ENCODE peak calls at places on chromosomes 4 and X, in six cellular contexts. P is H1, E is A549, D is HepG2, M is K562, X is GM12878. T is an unnamed sample.

GRCh38 chr4:93835929-93836328 is 7.4 kb downstream of the ATOH1 start:
- DNase-seq in P (no peak), E (no peak), D (no peak), M (no peak), X (no peak), T (no peak)

GRCh38 chr4:165308606-165309005 is 18.9 kb upstream of the MSMO1 start:
- DNase-seq in P (no peak), E (no peak), D (no peak), M (no peak), X (no peak), T (no peak)

GRCh38 chrX:10048695-10049094 is 81.5 kb downstream of the CLDN34 start:
- DNase-seq in P (no peak), E (no peak), D (no peak), M (no peak), X (no peak), T (no peak)

GRCh38 chr4:67048530-67048929 is 496.8 kb downstream of the CENPC start:
- DNase-seq in P (no peak), E (no peak), D (no peak), M (no peak), X (no peak), T (no peak)

GRCh38 chr4:163707873-163708272 is 213.4 kb downstream of the TMA16 start:
- DNase-seq in P (no peak), E (no peak), D (no peak), M (no peak), X (no peak), T (no peak)

GRCh38 chr4:67152976-67153375 is 392.3 kb downstream of the CENPC start:
- DNase-seq in P (no peak), E (no peak), D (no peak), M (no peak), X (no peak), T (no peak)

GRCh38 chrX:109312757-109313156 is 169.1 kb downstream of the GUCY2F start:
- DNase-seq in P (no peak), E (no peak), D (no peak), M (no peak), X (no peak), T (no peak)

GRCh38 chrX:17032351-17032750 is 85.9 kb downstream of the REPS2 start:
- DNase-seq in P (no peak), E (peak; percentile 7), D (no peak), M (no peak), X (no peak), T (no peak)

GRCh38 chrX:104324871-104325585 is 70.3 kb upstream of the ESX1 start:
- DNase-seq in P (no peak), E (no peak), D (no peak), M (no peak), X (no peak), T (no peak)

GRCh38 chr4:120481711-120482110 is 415.1 kb upstream of the MAD2L1 start:
- DNase-seq in P (no peak), E (no peak), D (no peak), M (no peak), X (no peak), T (no peak)

GRCh38 chr4:169345207-169345788 is 74.5 kb upstream of the SH3RF1 start:
- DNase-seq in P (no peak), E (peak; percentile 5), D (no peak), M (no peak), X (no peak), T (peak; percentile 40)

GRCh38 chr4:37441231-37442061 is 196.9 kb downstream of the NWD2 start:
- DNase-seq in P (no peak), E (no peak), D (peak; percentile 74), M (no peak), X (no peak), T (peak; percentile 84)

GRCh38 chrX:40831750-40832149 is 96.4 kb upstream of the MED14 start:
- DNase-seq in P (no peak), E (no peak), D (no peak), M (no peak), X (no peak), T (no peak)

GRCh38 chrX:65635824-65636223 is 31.6 kb upstream of the MSN start:
- DNase-seq in P (no peak), E (no peak), D (no peak), M (peak; percentile 1), X (no peak), T (no peak)

GRCh38 chrX:26138043-26138442 is at the start of gene MAGEB18:
- DNase-seq in P (no peak), E (no peak), D (no peak), M (no peak), X (no peak), T (no peak)

GRCh38 chrX:153819398-153820083 is 10.8 kb downstream of the PDZD4 start:
- DNase-seq in P (no peak), E (no peak), D (no peak), M (no peak), X (no peak), T (no peak)

GRCh38 chrX:153818571-153819397 is 11.6 kb downstream of the PDZD4 start:
- DNase-seq in P (peak; percentile 75), E (peak; percentile 57), D (no peak), M (peak; percentile 91), X (no peak), T (no peak)

GRCh38 chrX:153814591-153815315 is 15.6 kb downstream of the PDZD4 start:
- DNase-seq in P (no peak), E (no peak), D (no peak), M (no peak), X (no peak), T (no peak)

GRCh38 chrX:153817291-153817690 is 13.1 kb downstream of the PDZD4 start:
- DNase-seq in P (no peak), E (no peak), D (no peak), M (no peak), X (no peak), T (no peak)

GRCh38 chrX:153816821-153817220 is 13.5 kb downstream of the PDZD4 start:
- DNase-seq in P (no peak), E (no peak), D (no peak), M (peak; percentile 47), X (no peak), T (no peak)
- TF ChIP-seq CEBPB in P (no peak), E (no peak), D (no peak), M (no peak), X (no peak), T (no peak)

DNA sequence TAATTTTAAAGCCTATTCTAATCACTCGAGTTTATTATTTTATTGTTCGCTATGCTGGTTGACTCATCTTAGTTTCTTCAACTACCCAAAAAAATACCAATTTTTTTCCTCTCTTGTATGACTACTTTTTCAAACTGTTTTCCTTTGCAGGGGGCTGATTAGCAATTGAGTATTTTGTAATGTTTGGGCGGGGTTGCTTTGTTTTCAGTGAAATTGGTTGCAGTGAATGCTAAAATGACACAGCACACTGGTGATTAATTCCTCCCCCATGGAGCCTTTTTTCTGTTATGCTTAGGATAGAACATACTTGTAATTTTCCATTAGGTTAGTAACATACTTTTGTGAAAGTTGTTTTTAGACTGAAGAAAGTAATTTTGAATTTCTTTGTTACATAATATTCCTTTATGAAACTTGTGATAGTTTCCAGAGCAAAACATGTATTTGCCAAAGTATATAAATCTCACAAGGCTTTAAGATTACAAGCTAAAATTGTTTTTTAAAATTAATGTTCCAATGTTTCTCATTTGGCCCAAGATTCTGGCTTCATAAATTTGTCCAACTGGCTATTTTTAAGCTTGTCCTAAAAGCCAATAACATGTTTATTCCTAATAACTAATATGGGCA is 120.4 kb downstream of the CHIC1 start:
- DNase-seq in P (no peak), E (no peak), D (no peak), M (no peak), X (no peak), T (no peak)
- TF ChIP-seq MAX in P (no peak), E (no peak), D (no peak), M (no peak), X (no peak), T (no peak)

GRCh38 chrX:69615323-69615722 is 590 bp upstream of the EDA start:
- DNase-seq in P (peak; percentile 39), E (no peak), D (no peak), M (no peak), X (no peak), T (no peak)

GRCh38 chrX:69615779-69616519 is at the start of gene EDA:
- DNase-seq in P (peak; percentile 85), E (peak; percentile 49), D (peak; percentile 73), M (peak; percentile 78), X (no peak), T (peak; percentile 61)

GRCh38 chrX:69618803-69619202 is 2.9 kb downstream of the EDA start:
- DNase-seq in P (no peak), E (no peak), D (peak; percentile 19), M (no peak), X (no peak), T (no peak)

GRCh38 chrX:69614896-69615295 is 1.0 kb upstream of the EDA start:
- DNase-seq in P (no peak), E (no peak), D (no peak), M (no peak), X (no peak), T (no peak)

DNA sequence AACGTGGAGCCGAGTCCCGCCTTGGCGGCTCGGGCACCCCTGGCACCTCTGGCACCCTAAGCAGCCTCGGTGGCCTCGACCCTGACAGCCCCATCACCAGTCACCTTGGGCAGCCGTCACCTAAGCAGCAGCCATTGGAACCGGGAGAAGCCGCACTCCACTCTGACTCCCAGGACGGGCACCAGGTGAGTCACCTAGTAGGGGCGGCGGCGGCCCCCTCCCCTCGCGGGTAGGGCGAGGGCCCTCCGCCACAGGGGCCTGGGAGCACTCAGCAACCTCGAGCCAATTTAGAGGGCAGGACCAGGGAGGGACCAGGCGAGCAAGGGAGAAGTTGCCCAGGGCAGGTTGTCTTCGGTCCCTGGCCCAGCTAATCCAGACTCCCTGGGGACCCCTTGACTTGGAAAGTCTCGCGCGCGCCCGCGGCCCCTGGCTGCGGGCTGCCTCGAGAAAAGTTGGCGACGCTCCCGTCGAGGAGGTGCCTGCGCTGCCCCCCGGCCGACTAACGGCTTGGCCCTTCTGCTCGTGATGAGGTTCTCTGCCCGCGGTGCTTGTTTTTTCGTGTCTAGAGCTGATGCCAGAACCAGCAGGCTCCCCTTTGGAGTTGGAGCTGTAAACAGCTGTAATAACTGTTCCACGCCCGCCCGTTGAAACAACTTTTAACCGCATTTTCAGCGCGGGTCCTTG is 749 bp downstream of the EDA start:
- DNase-seq in P (no peak), E (no peak), D (peak; percentile 0), M (no peak), X (no peak), T (no peak)
- TF ChIP-seq CEBPB in P (no peak), E (no peak), D (no peak), M (no peak), X (no peak), T (no peak)

DNA sequence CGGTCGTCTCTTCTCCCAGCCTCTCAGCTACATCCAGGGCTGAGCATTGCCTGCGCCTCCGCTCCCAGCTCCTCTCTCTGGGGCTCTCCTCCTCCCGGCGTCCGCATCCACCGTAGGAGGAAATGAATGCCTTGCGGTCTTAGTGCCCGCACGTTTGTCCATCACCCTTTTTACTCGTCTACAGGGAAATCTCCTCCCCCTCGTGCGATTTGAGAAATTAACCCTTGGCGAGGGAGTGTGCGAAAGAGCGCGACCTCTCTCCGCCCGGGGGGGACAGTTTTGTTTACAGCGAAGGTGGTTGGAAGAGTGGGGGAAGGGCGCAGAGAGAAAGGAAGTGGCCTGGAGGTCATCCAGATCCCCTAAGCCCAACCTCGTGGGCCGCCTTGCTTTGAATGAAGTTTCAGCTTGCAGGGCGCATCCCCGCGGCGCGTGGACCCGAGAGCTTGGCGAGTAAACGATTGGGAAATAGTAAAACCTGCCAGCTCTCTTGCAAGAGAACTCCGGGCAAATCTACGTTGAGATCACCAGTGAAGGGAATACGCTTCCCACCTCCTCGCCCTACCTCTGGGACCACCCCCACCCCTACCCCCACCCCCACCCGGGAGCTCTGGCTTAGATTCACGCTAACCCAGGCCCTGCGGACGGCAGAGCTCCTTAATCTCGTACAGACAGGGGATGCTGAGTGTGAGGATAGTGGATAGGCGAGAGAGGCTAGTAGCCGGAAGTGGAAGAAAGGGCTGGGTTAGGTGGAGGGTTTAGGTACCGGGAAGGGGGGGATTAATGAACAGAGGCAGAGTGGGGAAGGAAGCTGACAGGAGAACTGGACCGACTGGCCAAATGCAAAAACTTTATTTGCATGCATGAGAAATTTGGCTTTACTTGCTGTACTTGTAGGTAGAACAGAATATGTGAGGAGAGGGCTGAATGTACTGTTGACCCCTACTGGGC is at the start of gene ELOVL6:
- DNase-seq in P (peak; percentile 81), E (peak; percentile 35), D (peak; percentile 59), M (peak; percentile 69), X (peak; percentile 55), T (peak; percentile 61)
- TF ChIP-seq MAX in P (peak; percentile 85), E (peak; percentile 76), D (peak; percentile 88), M (peak; percentile 86), X (no peak), T (no peak)